ENCODE peak calls at places on chromosomes 7 and 10, in eight cellular contexts. Y is endothelial cell, U is A549, Z is MM.1S, H is astrocyte of the spinal cord, F is fibroblast of the aortic adventitia, I is AG10803, K is psoas muscle. E is an unnamed sample.
A peak's percentile ranks its signal among the peaks of the same experiment; 100 is the strongest.

GRCh38 chr10:15427836-15428414 is 56.8 kb upstream of the FAM171A1 start:
- DNase-seq in Y (no peak), F (peak; percentile 81), U (no peak), H (peak; percentile 67), K (no peak), Z (peak; percentile 31), I (peak; percentile 67), E (peak; percentile 20)

GRCh38 chr7:74586258-74587200 is 71.0 kb upstream of the GTF2I start:
- DNase-seq in U (no peak), K (no peak), Z (no peak), Y (no peak), F (peak; percentile 22), I (no peak), H (no peak), E (no peak)

GRCh38 chr10:28400176-28400575 is 97.3 kb upstream of the MPP7 start:
- DNase-seq in H (no peak), I (no peak), Y (no peak), F (no peak), U (no peak), K (no peak), Z (no peak), E (no peak)

GRCh38 chr10:36489181-36489927 is 636.0 kb upstream of the ANKRD30A start:
- DNase-seq in I (no peak), Y (no peak), U (no peak), F (peak; percentile 88), K (no peak), H (peak; percentile 84), Z (no peak), E (no peak)

GRCh38 chr7:106284516-106285050 is at the start of gene NAMPT:
- DNase-seq in U (no peak), H (no peak), Z (peak; percentile 60), Y (peak; percentile 55), K (peak; percentile 53), I (no peak), F (no peak), E (no peak)

GRCh38 chr7:603152-603941 is 83.7 kb upstream of the PDGFA start:
- DNase-seq in U (no peak), H (no peak), Z (no peak), Y (no peak), K (no peak), I (no peak), F (no peak), E (no peak)

GRCh38 chr10:71143610-71144009 is 68.8 kb upstream of the UNC5B start:
- DNase-seq in Z (no peak), I (no peak), F (no peak), K (no peak), H (no peak), U (no peak), Y (no peak), E (no peak)

GRCh38 chr7:31948041-31948440 is 122.2 kb downstream of the PDE1C start:
- DNase-seq in I (peak; percentile 90), K (no peak), Z (no peak), H (peak; percentile 93), Y (no peak), U (peak; percentile 79), F (peak; percentile 85), E (peak; percentile 24)

GRCh38 chr10:6671976-6672375 is 91.9 kb upstream of the PRKCQ start:
- DNase-seq in Z (no peak), U (no peak), F (no peak), K (no peak), H (no peak), Y (no peak), I (no peak), E (no peak)

GRCh38 chr7:101081432-101081831 is 3.8 kb upstream of the TRIM56 start:
- DNase-seq in H (no peak), I (no peak), U (no peak), Z (no peak), Y (no peak), K (no peak), F (no peak), E (no peak)

GRCh38 chr7:143222782-143223181 is 945 bp downstream of the TAS2R40 start:
- DNase-seq in I (no peak), F (no peak), U (no peak), Y (no peak), K (no peak), Z (no peak), H (no peak), E (no peak)

GRCh38 chr7:140542226-140542625 is 62.9 kb upstream of the MKRN1 start:
- DNase-seq in H (peak; percentile 56), Y (no peak), K (peak; percentile 59), I (peak; percentile 71), U (no peak), F (peak; percentile 79), Z (no peak), E (peak; percentile 27)

GRCh38 chr10:50400694-50401093 is 149.4 kb upstream of the ASAH2 start:
- DNase-seq in K (no peak), Z (no peak), I (peak; percentile 47), Y (no peak), U (no peak), H (no peak), F (no peak), E (no peak)

GRCh38 chr10:102457591-102458150 is 6.3 kb upstream of the C10orf95 start:
- DNase-seq in I (no peak), Z (no peak), K (no peak), U (no peak), H (no peak), F (no peak), Y (no peak), E (no peak)

GRCh38 chr7:134532155-134533089 is 5.1 kb downstream of the AKR1B10 start:
- DNase-seq in H (no peak), Z (no peak), Y (no peak), K (no peak), I (peak; percentile 29), U (no peak), F (no peak), E (no peak)

GRCh38 chr10:31132681-31133239 is 101.1 kb upstream of the ZNF438 start:
- DNase-seq in Y (no peak), Z (no peak), F (no peak), U (no peak), I (no peak), H (no peak), K (no peak), E (no peak)

GRCh38 chr10:92110039-92110794 is 180.7 kb downstream of the CPEB3 start:
- DNase-seq in Y (no peak), F (peak; percentile 57), U (no peak), Z (no peak), I (peak; percentile 50), K (no peak), H (peak; percentile 45), E (peak; percentile 48)

GRCh38 chr10:29715296-29715695 is 80.5 kb upstream of the SVIL start:
- DNase-seq in K (no peak), F (no peak), I (no peak), H (no peak), Z (no peak), U (no peak), Y (no peak), E (no peak)
- TF ChIP-seq CTCF in K (no peak), F (no peak), I (no peak), H (no peak), Z (no peak), U (no peak), Y (no peak), E (no peak)

GRCh38 chr7:44235582-44236332 is 35.0 kb downstream of the YKT6 start:
- DNase-seq in F (no peak), K (no peak), H (no peak), I (no peak), Z (no peak), U (no peak), Y (no peak), E (no peak)
- TF ChIP-seq CTCF in F (no peak), K (no peak), H (no peak), I (no peak), Z (no peak), U (no peak), Y (no peak), E (no peak)

DNA sequence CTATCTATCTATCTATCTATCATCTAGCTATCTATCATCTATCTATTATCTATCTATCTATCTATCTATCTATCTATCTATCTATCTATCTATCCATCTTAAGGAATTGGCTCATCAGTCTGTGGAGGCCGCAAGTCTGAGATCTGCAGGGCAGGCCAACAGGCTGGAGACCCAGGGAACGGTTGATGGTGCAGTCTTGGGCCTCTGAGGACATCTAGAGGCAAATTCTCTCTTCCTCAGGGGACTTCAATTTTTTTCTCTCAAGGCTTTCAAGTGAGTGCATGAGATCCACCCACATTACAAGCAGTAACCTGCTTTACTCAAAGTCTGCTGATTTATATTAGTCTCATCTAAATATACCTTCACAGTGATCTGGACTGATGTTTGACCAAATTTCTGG is 197.0 kb downstream of the GLRX3 start:
- DNase-seq in Z (no peak), U (no peak), Y (no peak), H (no peak), I (no peak), F (no peak), K (no peak), E (no peak)
- TF ChIP-seq CTCF in Z (no peak), U (no peak), Y (no peak), H (no peak), I (no peak), F (no peak), K (no peak), E (no peak)

DNA sequence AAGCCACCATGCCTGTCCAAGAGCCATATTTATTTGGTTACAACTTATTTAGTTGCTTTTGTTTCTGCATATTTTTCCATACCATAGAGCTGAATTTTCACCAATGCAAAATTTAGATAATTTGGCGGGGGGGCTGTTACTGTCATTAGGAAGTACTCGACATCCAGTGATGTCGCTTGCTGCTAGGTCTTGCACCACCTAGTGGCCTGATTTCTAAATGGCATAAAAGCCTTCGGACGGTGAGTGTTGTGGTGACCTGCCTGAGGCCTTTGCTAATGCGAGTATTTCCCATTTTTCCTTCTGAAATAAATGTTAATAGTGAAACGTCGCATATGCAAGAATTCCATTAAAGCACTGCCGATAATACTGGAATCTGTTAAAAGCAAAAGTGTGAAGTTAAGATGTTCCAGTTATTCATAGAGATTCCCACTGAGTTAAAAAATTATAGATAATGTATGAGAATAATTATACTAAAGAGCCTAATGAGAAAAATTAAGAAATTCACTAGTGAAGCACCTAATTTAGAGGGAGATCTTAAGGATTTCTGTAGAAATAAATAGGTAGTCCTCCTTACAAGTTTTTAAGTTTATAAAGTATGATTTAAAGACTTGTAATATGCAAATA is 86.1 kb upstream of the DNAJB6 start:
- DNase-seq in U (peak; percentile 38), Y (peak; percentile 71), F (peak; percentile 63), K (no peak), H (peak; percentile 68), Z (peak; percentile 68), I (peak; percentile 67), E (peak; percentile 52)
- TF ChIP-seq CTCF in U (peak; percentile 73), Y (peak; percentile 80), F (peak; percentile 84), K (peak; percentile 63), H (peak; percentile 84), Z (peak; percentile 87), I (peak; percentile 88), E (peak; percentile 89)

GRCh38 chr10:132252412-132252811 is 55.3 kb downstream of the STK32C start:
- DNase-seq in Z (no peak), I (no peak), U (peak; percentile 18), H (no peak), F (no peak), K (no peak), Y (no peak), E (no peak)
- TF ChIP-seq CTCF in Z (no peak), I (peak; percentile 8), U (no peak), H (no peak), F (no peak), K (no peak), Y (no peak), E (peak; percentile 43)

GRCh38 chr10:34746094-34746493 is 69.0 kb downstream of the PARD3 start:
- DNase-seq in I (no peak), F (no peak), K (no peak), U (no peak), Y (no peak), H (no peak), Z (no peak), E (no peak)
- TF ChIP-seq CTCF in I (no peak), F (no peak), K (no peak), U (no peak), Y (no peak), H (no peak), Z (no peak), E (no peak)

E was measured in HFFc6.